ENCODE peak calls at places on chromosomes 3 and 15, in eight cellular contexts. One of them, this sample, is unnamed.

GRCh38 chr15:85690546-85691226 is 104.0 kb downstream of the KLHL25 start:
- DNase-seq in stomach: no peak
- DNase-seq in body of pancreas: no peak
- DNase-seq in pancreas: no peak
- DNase-seq in coronary artery: no peak
- DNase-seq in PC-9: no peak
- DNase-seq in dorsolateral prefrontal cortex: no peak
- DNase-seq in right atrium auricular region: no peak
- DNase-seq in this sample: no peak

GRCh38 chr3:66425032-66425431 is 75.8 kb downstream of the LRIG1 start:
- DNase-seq in PC-9: no peak
- DNase-seq in pancreas: no peak
- DNase-seq in right atrium auricular region: no peak
- DNase-seq in coronary artery: no peak
- DNase-seq in stomach: no peak
- DNase-seq in dorsolateral prefrontal cortex: no peak
- DNase-seq in body of pancreas: peak
- DNase-seq in this sample: no peak

GRCh38 chr3:121855555-121855954 is 20.5 kb downstream of the EAF2 start:
- DNase-seq in stomach: no peak
- DNase-seq in dorsolateral prefrontal cortex: no peak
- DNase-seq in PC-9: no peak
- DNase-seq in pancreas: no peak
- DNase-seq in body of pancreas: no peak
- DNase-seq in coronary artery: no peak
- DNase-seq in right atrium auricular region: no peak
- DNase-seq in this sample: peak

GRCh38 chr15:29105151-29105785 is 164.4 kb downstream of the NSMCE3 start:
- DNase-seq in dorsolateral prefrontal cortex: no peak
- DNase-seq in pancreas: no peak
- DNase-seq in coronary artery: no peak
- DNase-seq in right atrium auricular region: no peak
- DNase-seq in PC-9: no peak
- DNase-seq in stomach: no peak
- DNase-seq in body of pancreas: no peak
- DNase-seq in this sample: no peak

GRCh38 chr3:171055336-171056178 is 29.0 kb upstream of the SLC2A2 start:
- DNase-seq in body of pancreas: no peak
- DNase-seq in dorsolateral prefrontal cortex: no peak
- DNase-seq in right atrium auricular region: no peak
- DNase-seq in coronary artery: no peak
- DNase-seq in stomach: no peak
- DNase-seq in pancreas: no peak
- DNase-seq in PC-9: peak
- DNase-seq in this sample: no peak

GRCh38 chr3:65875395-65876027 is 163.2 kb downstream of the MAGI1 start:
- DNase-seq in body of pancreas: no peak
- DNase-seq in coronary artery: no peak
- DNase-seq in PC-9: no peak
- DNase-seq in pancreas: no peak
- DNase-seq in stomach: no peak
- DNase-seq in right atrium auricular region: no peak
- DNase-seq in dorsolateral prefrontal cortex: no peak
- DNase-seq in this sample: no peak

GRCh38 chr3:129992781-129993180 is 18.3 kb downstream of the TRH start:
- DNase-seq in pancreas: no peak
- DNase-seq in right atrium auricular region: no peak
- DNase-seq in body of pancreas: no peak
- DNase-seq in stomach: no peak
- DNase-seq in coronary artery: no peak
- DNase-seq in dorsolateral prefrontal cortex: no peak
- DNase-seq in PC-9: no peak
- DNase-seq in this sample: peak

GRCh38 chr3:99634881-99635280 is 3.5 kb upstream of the COL8A1 start:
- DNase-seq in right atrium auricular region: no peak
- DNase-seq in PC-9: no peak
- DNase-seq in stomach: no peak
- DNase-seq in dorsolateral prefrontal cortex: no peak
- DNase-seq in coronary artery: no peak
- DNase-seq in pancreas: no peak
- DNase-seq in body of pancreas: no peak
- DNase-seq in this sample: no peak

GRCh38 chr3:63353383-63353782 is 75.3 kb downstream of the SYNPR start:
- DNase-seq in pancreas: no peak
- DNase-seq in dorsolateral prefrontal cortex: no peak
- DNase-seq in coronary artery: no peak
- DNase-seq in stomach: no peak
- DNase-seq in body of pancreas: no peak
- DNase-seq in PC-9: no peak
- DNase-seq in right atrium auricular region: no peak
- DNase-seq in this sample: peak

GRCh38 chr15:43105077-43105769 is 615 bp downstream of the UBR1 start:
- DNase-seq in PC-9: peak
- DNase-seq in coronary artery: no peak
- DNase-seq in dorsolateral prefrontal cortex: no peak
- DNase-seq in stomach: peak
- DNase-seq in pancreas: no peak
- DNase-seq in right atrium auricular region: no peak
- DNase-seq in body of pancreas: peak
- DNase-seq in this sample: peak

GRCh38 chr15:43104426-43104825 is 1.4 kb downstream of the UBR1 start:
- DNase-seq in body of pancreas: no peak
- DNase-seq in right atrium auricular region: no peak
- DNase-seq in pancreas: no peak
- DNase-seq in dorsolateral prefrontal cortex: no peak
- DNase-seq in stomach: no peak
- DNase-seq in coronary artery: no peak
- DNase-seq in PC-9: no peak
- DNase-seq in this sample: peak

GRCh38 chr15:43106486-43106829 is 620 bp upstream of the UBR1 start:
- DNase-seq in PC-9: no peak
- DNase-seq in pancreas: no peak
- DNase-seq in coronary artery: no peak
- DNase-seq in stomach: no peak
- DNase-seq in right atrium auricular region: no peak
- DNase-seq in body of pancreas: no peak
- DNase-seq in dorsolateral prefrontal cortex: no peak
- DNase-seq in this sample: no peak

GRCh38 chr15:43105778-43106485 is at the start of gene UBR1:
- DNase-seq in PC-9: peak
- DNase-seq in stomach: peak
- DNase-seq in pancreas: peak
- DNase-seq in coronary artery: peak
- DNase-seq in body of pancreas: peak
- DNase-seq in dorsolateral prefrontal cortex: peak
- DNase-seq in right atrium auricular region: peak
- DNase-seq in this sample: peak

DNA sequence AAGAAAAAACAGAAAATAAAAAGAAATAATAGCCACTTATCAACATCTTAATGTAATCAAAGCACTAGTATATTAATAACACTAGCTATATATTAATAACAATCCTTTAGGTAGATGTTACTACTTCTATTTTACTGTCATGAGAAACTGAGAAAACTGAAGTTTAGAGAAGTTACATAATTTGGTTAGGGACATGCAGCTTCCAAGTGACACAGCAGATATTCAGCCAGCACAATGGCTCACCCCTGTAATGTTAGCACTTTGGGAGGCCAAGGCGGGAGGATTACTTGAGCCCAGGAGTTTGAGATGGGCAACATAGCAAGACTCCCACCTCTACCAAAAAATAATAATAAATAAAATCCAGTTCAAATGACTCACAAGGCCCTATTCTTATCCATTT is 1.9 kb upstream of the UBR1 start:
- DNase-seq in coronary artery: no peak
- DNase-seq in right atrium auricular region: no peak
- DNase-seq in PC-9: no peak
- DNase-seq in stomach: no peak
- DNase-seq in body of pancreas: no peak
- DNase-seq in dorsolateral prefrontal cortex: no peak
- DNase-seq in pancreas: no peak
- DNase-seq in this sample: no peak
- H3K27ac ChIP-seq in coronary artery: no peak
- H3K27ac ChIP-seq in right atrium auricular region: no peak
- H3K27ac ChIP-seq in PC-9: no peak
- H3K27ac ChIP-seq in stomach: no peak
- H3K27ac ChIP-seq in body of pancreas: no peak
- H3K27ac ChIP-seq in dorsolateral prefrontal cortex: no peak
- H3K27ac ChIP-seq in pancreas: no peak
- H3K27ac ChIP-seq in this sample: no peak

GRCh38 chr3:105868745-105869530 is at the start of gene CBLB:
- DNase-seq in dorsolateral prefrontal cortex: peak
- DNase-seq in body of pancreas: peak
- DNase-seq in PC-9: peak
- DNase-seq in pancreas: peak
- DNase-seq in stomach: peak
- DNase-seq in right atrium auricular region: peak
- DNase-seq in coronary artery: peak
- DNase-seq in this sample: peak
- TF ChIP-seq CTCF in dorsolateral prefrontal cortex: no peak
- TF ChIP-seq CTCF in body of pancreas: no peak
- TF ChIP-seq CTCF in PC-9: no peak
- TF ChIP-seq CTCF in pancreas: no peak
- TF ChIP-seq CTCF in stomach: no peak
- TF ChIP-seq CTCF in right atrium auricular region: no peak
- TF ChIP-seq CTCF in coronary artery: no peak
- TF ChIP-seq CTCF in this sample: no peak

DNA sequence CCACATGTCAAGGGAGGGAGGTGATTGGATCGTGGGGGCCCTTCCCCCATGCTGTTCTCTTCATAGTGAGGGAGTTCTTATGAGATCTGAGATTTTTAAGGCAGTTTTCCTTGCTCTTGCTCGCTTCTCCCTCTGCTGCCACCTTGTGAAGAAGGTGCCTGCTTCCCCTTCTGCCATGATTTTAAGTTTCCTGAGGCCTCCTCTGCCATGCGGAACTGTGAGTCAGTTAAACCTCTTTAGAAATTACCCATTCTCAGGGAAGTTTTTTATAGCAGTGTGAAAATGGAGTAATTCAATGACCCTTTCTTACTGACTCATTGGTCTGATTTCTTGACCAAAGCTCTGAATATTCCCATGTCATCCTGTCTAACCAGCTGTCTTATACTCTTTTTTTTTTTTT is 484.4 kb upstream of the TPRG1 start:
- DNase-seq in stomach: no peak
- DNase-seq in body of pancreas: peak
- DNase-seq in pancreas: no peak
- DNase-seq in right atrium auricular region: no peak
- DNase-seq in PC-9: no peak
- DNase-seq in coronary artery: no peak
- DNase-seq in dorsolateral prefrontal cortex: no peak
- DNase-seq in this sample: no peak
- H3K27ac ChIP-seq in stomach: no peak
- H3K27ac ChIP-seq in body of pancreas: no peak
- H3K27ac ChIP-seq in pancreas: no peak
- H3K27ac ChIP-seq in right atrium auricular region: peak
- H3K27ac ChIP-seq in PC-9: no peak
- H3K27ac ChIP-seq in coronary artery: no peak
- H3K27ac ChIP-seq in dorsolateral prefrontal cortex: no peak
- H3K27ac ChIP-seq in this sample: no peak

DNA sequence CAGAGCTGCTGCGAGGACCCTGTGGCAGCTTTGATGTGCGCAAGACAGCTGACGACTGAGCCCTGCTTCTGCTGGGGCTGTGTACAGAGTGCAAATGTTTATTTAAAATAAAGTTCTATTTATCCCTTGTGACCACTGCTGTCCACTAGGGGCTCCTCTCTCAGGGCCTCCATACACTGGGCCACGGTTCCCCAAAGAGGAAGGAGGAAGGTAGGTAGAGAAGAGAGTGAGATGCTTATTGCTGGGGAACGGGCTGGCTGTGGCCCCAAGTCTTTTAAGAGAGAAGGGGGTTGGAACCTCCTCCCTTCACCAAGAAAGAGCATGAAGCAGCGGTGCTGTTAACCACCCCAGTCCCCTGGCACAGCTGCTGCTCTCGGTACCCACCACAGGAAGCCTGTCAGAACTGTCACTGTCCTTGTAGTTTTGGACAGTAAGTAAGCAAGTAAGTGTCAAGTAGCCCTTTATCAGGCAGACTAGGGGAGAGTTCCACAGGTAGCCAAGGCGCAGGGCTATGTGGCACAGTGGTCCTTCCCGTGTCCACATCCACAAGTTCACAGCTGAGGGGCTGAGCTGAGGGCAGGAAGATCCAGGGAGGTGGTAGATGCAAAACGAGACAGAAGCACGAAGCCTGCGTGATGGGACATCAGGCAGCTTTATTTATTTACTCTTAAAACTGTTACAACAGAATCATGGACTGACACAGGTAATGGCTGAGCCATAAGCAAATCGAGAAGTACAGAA is 47.3 kb downstream of the DHX30 start:
- DNase-seq in PC-9: no peak
- DNase-seq in pancreas: no peak
- DNase-seq in body of pancreas: peak
- DNase-seq in coronary artery: no peak
- DNase-seq in stomach: no peak
- DNase-seq in right atrium auricular region: no peak
- DNase-seq in dorsolateral prefrontal cortex: no peak
- DNase-seq in this sample: no peak
- TF ChIP-seq CTCF in PC-9: peak
- TF ChIP-seq CTCF in pancreas: no peak
- TF ChIP-seq CTCF in body of pancreas: peak
- TF ChIP-seq CTCF in coronary artery: no peak
- TF ChIP-seq CTCF in stomach: no peak
- TF ChIP-seq CTCF in right atrium auricular region: peak
- TF ChIP-seq CTCF in dorsolateral prefrontal cortex: peak
- TF ChIP-seq CTCF in this sample: peak

DNA sequence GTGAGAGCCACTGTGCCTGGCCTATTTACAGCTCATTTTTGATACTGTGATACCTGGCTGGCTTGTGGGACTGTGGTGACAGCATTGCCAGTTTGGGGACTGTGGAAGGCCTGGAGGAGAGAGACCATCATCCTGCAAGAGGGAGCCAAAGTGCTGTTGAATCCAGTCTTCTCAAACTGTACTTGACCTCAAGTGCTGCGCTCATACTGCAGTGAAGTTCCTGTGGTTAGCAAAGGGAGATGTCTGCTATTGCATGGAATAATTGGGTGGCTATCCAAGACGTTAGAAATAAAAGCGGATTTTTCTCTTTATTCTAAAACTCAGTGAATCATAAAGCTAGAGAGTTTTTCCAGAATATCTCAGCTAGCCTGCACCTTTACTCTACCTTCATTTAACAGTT is 83.4 kb downstream of the CCK start:
- DNase-seq in right atrium auricular region: no peak
- DNase-seq in pancreas: no peak
- DNase-seq in body of pancreas: no peak
- DNase-seq in stomach: no peak
- DNase-seq in coronary artery: no peak
- DNase-seq in dorsolateral prefrontal cortex: no peak
- DNase-seq in PC-9: no peak
- DNase-seq in this sample: no peak
- H3K27ac ChIP-seq in right atrium auricular region: peak
- H3K27ac ChIP-seq in pancreas: no peak
- H3K27ac ChIP-seq in body of pancreas: no peak
- H3K27ac ChIP-seq in stomach: no peak
- H3K27ac ChIP-seq in coronary artery: no peak
- H3K27ac ChIP-seq in dorsolateral prefrontal cortex: no peak
- H3K27ac ChIP-seq in PC-9: no peak
- H3K27ac ChIP-seq in this sample: no peak

This sample was measured in RWPE1.